ENCODE peak calls at places on chromosome 17, in nine cellular contexts. Z is A549, I is HCT116, C is GM12878, H is GM23338, O is K562, T is HepG2, J is SK-N-SH, Q is Panc1. Y is an unnamed sample.

GRCh38 chr17:55444471-55445441 is 23.1 kb upstream of the MMD start:
- DNase-seq in J (no peak), T (peak), O (no peak), H (no peak), C (no peak), Z (peak), I (no peak), Q (no peak), Y (no peak)

GRCh38 chr17:18069101-18069500 is 18.6 kb upstream of the DRG2 start:
- DNase-seq in C (no peak), H (no peak), Z (no peak), Q (no peak), I (peak), T (no peak), O (no peak), J (no peak), Y (no peak)

GRCh38 chr17:29069526-29070041 is 26.6 kb downstream of the PIPOX start:
- DNase-seq in C (no peak), J (no peak), H (peak), T (no peak), O (peak), I (no peak), Z (no peak), Q (no peak), Y (no peak)

GRCh38 chr17:47907932-47908562 is 12.0 kb downstream of the SP2 start:
- DNase-seq in Q (no peak), Z (no peak), C (no peak), H (no peak), O (no peak), I (no peak), T (no peak), J (no peak), Y (peak)

GRCh38 chr17:33039874-33040273 is 48.2 kb downstream of the SPACA3 start:
- DNase-seq in I (no peak), C (no peak), J (no peak), Q (no peak), Z (peak), H (no peak), O (no peak), T (no peak), Y (no peak)

GRCh38 chr17:46001390-46002310 is 2.6 kb downstream of the STH start:
- DNase-seq in Z (no peak), J (no peak), I (no peak), T (peak), C (no peak), H (no peak), O (no peak), Q (no peak), Y (no peak)

GRCh38 chr17:1709971-1710806 is at the start of gene TLCD2:
- DNase-seq in T (no peak), O (peak), Z (peak), J (peak), I (peak), Q (no peak), H (peak), C (no peak), Y (no peak)

GRCh38 chr17:55440391-55440790 is 18.8 kb upstream of the MMD start:
- DNase-seq in H (no peak), J (peak), C (no peak), Z (no peak), I (no peak), T (no peak), O (no peak), Q (no peak), Y (no peak)

GRCh38 chr17:73214008-73214407 is 21.2 kb downstream of the COG1 start:
- DNase-seq in O (no peak), H (no peak), J (no peak), T (no peak), Q (no peak), Z (no peak), I (no peak), C (no peak), Y (no peak)

GRCh38 chr17:79065105-79065670 is 9.4 kb upstream of the ENGASE start:
- DNase-seq in H (peak), T (peak), O (peak), J (no peak), I (peak), C (no peak), Z (peak), Q (no peak), Y (no peak)

GRCh38 chr17:52298881-52299280 is 140.4 kb upstream of the CA10 start:
- DNase-seq in Q (no peak), O (no peak), Z (no peak), T (no peak), C (no peak), I (no peak), H (no peak), J (no peak), Y (no peak)

GRCh38 chr17:29591737-29592624 is 951 bp upstream of the ANKRD13B start:
- DNase-seq in T (peak), O (peak), Z (peak), J (peak), Q (no peak), C (no peak), H (peak), I (peak), Y (peak)

GRCh38 chr17:75707096-75707720 is 14.1 kb upstream of the ITGB4 start:
- DNase-seq in Z (peak), O (peak), Q (no peak), T (no peak), I (peak), H (no peak), J (no peak), C (no peak), Y (no peak)

GRCh38 chr17:81200695-81201580 is 21.8 kb downstream of the CEP131 start:
- DNase-seq in Q (peak), I (peak), H (peak), C (no peak), O (peak), Z (peak), T (peak), J (peak), Y (peak)

GRCh38 chr17:4710693-4711634 is 532 bp downstream of the ARRB2 start:
- DNase-seq in T (no peak), J (peak), Q (no peak), O (no peak), H (no peak), I (no peak), Z (no peak), C (no peak), Y (no peak)

GRCh38 chr17:83176272-83176955 is 97.0 kb downstream of the METRNL start:
- DNase-seq in Q (no peak), Z (no peak), O (no peak), H (no peak), I (no peak), J (no peak), T (no peak), C (no peak), Y (no peak)

GRCh38 chr17:81397314-81398169 is 2.3 kb downstream of the BAHCC1 start:
- DNase-seq in Q (no peak), J (peak), H (peak), Z (peak), I (no peak), T (peak), O (no peak), C (no peak), Y (no peak)

GRCh38 chr17:43540821-43541674 is 5.1 kb downstream of the ETV4 start:
- DNase-seq in T (no peak), C (no peak), O (no peak), I (no peak), Q (no peak), J (no peak), Z (no peak), H (peak), Y (no peak)

GRCh38 chr17:34673995-34674900 is 94.9 kb downstream of the TMEM132E start:
- DNase-seq in Q (no peak), Z (no peak), J (no peak), C (no peak), O (no peak), I (no peak), H (no peak), T (no peak), Y (no peak)

GRCh38 chr17:42804918-42805367 is 6.3 kb downstream of the CNTD1 start:
- DNase-seq in O (no peak), I (no peak), T (peak), C (no peak), H (no peak), J (no peak), Q (no peak), Z (peak), Y (no peak)

GRCh38 chr17:82243648-82244412 is 15.0 kb downstream of the SLC16A3 start:
- DNase-seq in Z (no peak), O (no peak), J (no peak), H (no peak), C (no peak), Q (no peak), I (no peak), T (no peak), Y (no peak)

GRCh38 chr17:512926-513325 is 160.3 kb upstream of the RPH3AL start:
- DNase-seq in I (no peak), C (no peak), Q (no peak), O (no peak), H (no peak), J (peak), T (no peak), Z (no peak), Y (no peak)

GRCh38 chr17:28646039-28646754 is 1.2 kb upstream of the BLTP2 start:
- DNase-seq in H (no peak), Q (no peak), O (peak), T (no peak), Z (peak), C (no peak), J (no peak), I (no peak), Y (no peak)

GRCh38 chr17:43546317-43547188 is at the start of gene ETV4:
- DNase-seq in I (peak), J (peak), O (peak), H (peak), C (peak), T (peak), Z (peak), Q (no peak), Y (peak)

GRCh38 chr17:76088041-76088867 is 9.3 kb downstream of the ZACN start:
- DNase-seq in Q (no peak), Z (no peak), J (peak), O (no peak), T (no peak), C (no peak), H (peak), I (no peak), Y (no peak)

GRCh38 chr17:59783221-59784016 is 76.0 kb downstream of the VMP1 start:
- DNase-seq in J (peak), I (peak), O (peak), Z (peak), Q (no peak), H (no peak), T (no peak), C (no peak), Y (no peak)

GRCh38 chr17:3660311-3660891 is 8.0 kb downstream of the TAX1BP3 start:
- DNase-seq in H (no peak), Z (no peak), T (no peak), C (no peak), I (no peak), Q (no peak), O (no peak), J (no peak), Y (no peak)
- TF ChIP-seq REST in H (no peak), Z (no peak), T (no peak), C (no peak), I (no peak), Q (no peak), O (no peak), J (no peak), Y (no peak)

GRCh38 chr17:13522749-13523148 is 79.0 kb downstream of the HS3ST3A1 start:
- DNase-seq in T (no peak), I (no peak), C (no peak), Q (no peak), H (no peak), O (no peak), J (no peak), Z (no peak), Y (no peak)

GRCh38 chr17:13518271-13519000 is 83.3 kb downstream of the HS3ST3A1 start:
- DNase-seq in C (no peak), T (no peak), O (no peak), Q (no peak), J (no peak), H (no peak), Z (no peak), I (no peak), Y (no peak)

GRCh38 chr17:13523164-13523563 is 78.6 kb downstream of the HS3ST3A1 start:
- DNase-seq in H (no peak), J (no peak), O (no peak), T (no peak), C (no peak), I (no peak), Q (no peak), Z (no peak), Y (no peak)

GRCh38 chr17:13521784-13522183 is 79.9 kb downstream of the HS3ST3A1 start:
- DNase-seq in Q (no peak), I (no peak), H (no peak), Z (no peak), T (no peak), O (peak), C (no peak), J (peak), Y (no peak)

DNA sequence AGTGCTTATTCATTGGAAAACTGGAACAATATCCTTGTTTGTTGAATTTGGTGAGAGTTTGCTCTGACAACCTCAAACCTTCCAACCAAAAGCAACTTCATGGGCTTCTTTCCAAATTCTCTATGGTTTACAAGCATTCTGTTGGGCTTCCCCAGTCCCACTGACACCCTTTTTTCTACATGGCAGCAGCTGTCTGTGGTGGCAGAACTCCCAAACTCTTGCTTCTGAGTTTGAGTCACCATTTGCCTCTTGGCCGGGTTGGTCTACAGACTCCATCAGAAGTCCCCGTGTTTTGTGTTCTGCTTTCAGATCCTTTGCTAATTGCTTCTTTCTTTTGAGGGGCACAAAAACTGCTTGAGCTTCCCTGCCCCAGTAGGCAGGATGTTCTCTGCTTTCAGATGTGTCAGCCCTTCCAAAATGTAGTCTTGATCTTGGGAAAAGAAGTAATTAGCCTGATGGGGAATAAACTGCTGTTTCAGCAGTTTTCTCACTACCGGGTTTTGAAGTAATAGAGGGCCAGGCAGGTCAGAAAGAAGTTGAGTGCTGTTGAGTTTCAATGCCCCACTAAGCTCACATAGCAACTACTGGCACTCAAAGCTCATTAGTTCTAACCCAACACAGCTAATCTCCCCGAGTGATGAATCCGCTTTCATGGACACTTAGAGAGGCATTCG is 80.7 kb downstream of the HS3ST3A1 start:
- DNase-seq in Z (no peak), J (no peak), O (no peak), H (no peak), I (no peak), T (no peak), Q (no peak), C (peak), Y (no peak)
- TF ChIP-seq REST in Z (no peak), J (no peak), O (no peak), H (no peak), I (no peak), T (no peak), Q (no peak), C (no peak), Y (no peak)

DNA sequence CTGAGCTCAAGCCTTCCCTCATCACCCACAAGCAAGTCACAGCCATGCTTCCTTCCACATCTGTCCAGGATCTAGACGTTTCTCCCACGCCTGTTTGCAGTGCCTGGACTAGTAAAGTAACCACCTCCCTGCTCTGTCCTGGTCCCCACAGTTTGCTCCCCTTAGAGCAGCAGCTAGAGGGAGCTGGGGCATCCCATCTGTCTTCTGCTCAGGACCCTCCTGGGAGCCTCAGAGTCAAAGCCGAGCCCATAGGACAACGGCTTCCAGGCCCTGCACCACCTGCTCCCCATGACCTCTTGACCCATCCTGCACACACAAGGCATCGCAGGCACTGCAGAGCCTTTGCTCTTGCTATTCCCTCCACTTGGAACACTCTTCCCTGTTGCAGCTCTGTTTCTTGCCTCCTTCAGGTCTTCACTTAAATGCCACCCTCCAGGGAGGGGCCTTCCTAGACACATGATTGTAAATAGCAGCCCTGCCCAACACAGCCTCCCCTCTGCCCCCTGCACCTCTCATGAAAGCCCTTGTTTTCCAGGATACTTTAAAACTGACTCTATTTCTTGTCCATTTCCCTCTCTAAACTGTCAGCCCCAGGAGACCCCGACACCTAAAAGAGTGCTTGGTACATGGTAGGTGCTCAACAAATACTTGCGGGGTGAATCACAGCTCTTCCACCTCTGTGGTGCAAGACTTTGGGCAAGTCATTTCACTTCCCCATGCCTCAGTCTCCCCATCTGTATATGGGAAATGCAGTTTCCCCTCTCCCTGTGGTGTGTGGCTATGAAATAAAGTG is 3.1 kb downstream of the NATD1 start:
- DNase-seq in C (no peak), O (no peak), H (peak), Q (no peak), I (no peak), J (no peak), T (no peak), Z (no peak), Y (no peak)
- TF ChIP-seq REST in C (no peak), O (no peak), H (no peak), Q (no peak), I (no peak), J (no peak), T (no peak), Z (no peak), Y (no peak)

GRCh38 chr17:57501016-57501415 is 244.1 kb downstream of the CCDC182 start:
- DNase-seq in Q (no peak), Z (no peak), C (no peak), H (no peak), T (no peak), J (no peak), O (no peak), I (no peak), Y (no peak)

GRCh38 chr17:57496382-57496781 is 240.1 kb downstream of the MSI2 start:
- DNase-seq in Z (no peak), J (no peak), I (no peak), T (no peak), H (no peak), Q (no peak), C (no peak), O (no peak), Y (no peak)

GRCh38 chr17:57502696-57503307 is 242.3 kb downstream of the CCDC182 start:
- DNase-seq in H (no peak), I (no peak), Z (no peak), O (no peak), T (no peak), C (no peak), Q (no peak), J (peak), Y (no peak)

GRCh38 chr17:57498443-57498842 is 242.1 kb downstream of the MSI2 start:
- DNase-seq in T (no peak), Z (no peak), Q (no peak), I (no peak), H (no peak), J (no peak), C (no peak), O (no peak), Y (no peak)

DNA sequence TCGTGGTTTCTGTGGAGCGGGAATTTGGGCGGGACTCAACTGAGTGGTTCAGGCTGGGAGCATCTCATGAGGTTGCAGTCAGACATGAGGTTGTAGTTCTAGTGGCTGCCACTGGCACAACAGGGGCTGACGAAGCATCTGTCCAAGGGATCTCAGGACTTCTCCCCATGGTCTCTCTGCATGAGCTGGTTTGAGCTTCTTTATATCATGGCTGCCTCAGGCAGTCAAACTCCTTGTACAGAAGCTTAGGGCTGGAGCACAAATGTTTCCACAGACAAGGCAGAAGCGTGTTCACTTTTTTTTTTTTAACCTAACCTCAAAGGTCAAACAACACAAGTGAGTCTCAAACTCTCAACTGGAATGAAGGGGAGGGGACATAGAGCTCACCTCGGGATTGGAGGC is 243.3 kb downstream of the MSI2 start:
- DNase-seq in Z (peak), Q (no peak), I (no peak), O (peak), T (peak), J (peak), C (no peak), H (no peak), Y (no peak)
- TF ChIP-seq REST in Z (no peak), Q (no peak), I (no peak), O (no peak), T (no peak), J (no peak), C (no peak), H (no peak), Y (no peak)

GRCh38 chr17:62565817-62566216 is 61.7 kb upstream of the MRC2 start:
- DNase-seq in T (no peak), J (no peak), O (no peak), C (no peak), I (no peak), H (no peak), Q (peak), Z (peak), Y (no peak)

GRCh38 chr17:62566996-62567578 is 60.4 kb upstream of the MRC2 start:
- DNase-seq in Z (no peak), Q (no peak), J (no peak), C (no peak), H (no peak), O (no peak), T (no peak), I (no peak), Y (no peak)

GRCh38 chr17:62562656-62563055 is 64.8 kb upstream of the MRC2 start:
- DNase-seq in C (no peak), H (no peak), O (no peak), J (no peak), T (peak), I (peak), Z (peak), Q (no peak), Y (no peak)
- TF ChIP-seq REST in C (no peak), H (no peak), O (no peak), J (no peak), T (no peak), I (no peak), Z (no peak), Q (no peak), Y (no peak)

GRCh38 chr17:58002558-58002957 is 4.5 kb downstream of the SRSF1 start:
- DNase-seq in J (no peak), I (no peak), Z (no peak), C (no peak), O (no peak), T (no peak), H (no peak), Q (no peak), Y (no peak)

GRCh38 chr17:58002973-58003372 is 4.1 kb downstream of the SRSF1 start:
- DNase-seq in C (no peak), Z (no peak), O (no peak), T (no peak), H (no peak), J (no peak), Q (no peak), I (no peak), Y (no peak)

GRCh38 chr17:58001461-58002124 is 5.5 kb downstream of the SRSF1 start:
- DNase-seq in J (no peak), Q (no peak), I (no peak), O (no peak), H (no peak), T (no peak), Z (no peak), C (no peak), Y (no peak)

GRCh38 chr17:58004060-58004459 is 3.0 kb downstream of the SRSF1 start:
- DNase-seq in T (no peak), C (no peak), Z (no peak), I (no peak), J (no peak), O (no peak), H (no peak), Q (no peak), Y (no peak)

DNA sequence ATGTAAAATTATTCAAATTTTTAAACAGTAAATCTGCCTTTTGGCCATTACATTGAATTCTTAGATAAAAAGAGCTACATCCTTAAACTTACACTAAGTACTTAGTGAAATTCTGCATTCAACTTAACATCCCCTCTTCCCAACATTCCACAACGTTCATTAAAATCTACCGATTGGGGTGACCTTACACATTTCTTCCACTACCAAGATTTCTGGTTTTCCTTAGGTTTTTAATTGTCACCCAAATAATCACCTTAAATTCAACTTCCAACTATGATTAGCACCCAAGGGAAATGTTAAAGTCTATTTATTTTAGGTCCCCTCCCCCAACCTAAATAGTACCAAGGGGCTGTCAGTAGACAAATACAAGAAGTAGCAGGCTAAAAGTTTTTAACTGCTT is 4.9 kb downstream of the SRSF1 start:
- DNase-seq in H (no peak), C (no peak), O (no peak), Q (no peak), T (no peak), I (no peak), J (no peak), Z (no peak), Y (no peak)
- TF ChIP-seq REST in H (no peak), C (no peak), O (no peak), Q (no peak), T (no peak), I (no peak), J (no peak), Z (no peak), Y (no peak)